ENCODE peak calls at places on chromosome 10, in eight cellular contexts. B is cardiac muscle cell, W is left lung, Q is foreskin fibroblast, T is BE2C, U is AG04450, L is MCF 10A, X is upper lobe of right lung. I is an unnamed sample.

GRCh38 chr10:34826221-34826620 is 11.1 kb upstream of the PARD3 start:
- DNase-seq in B (no peak), W (no peak), Q (no peak), T (no peak), U (no peak), L (no peak), X (no peak), I (no peak)

GRCh38 chr10:72122221-72122620 is 33.9 kb upstream of the SPOCK2 start:
- DNase-seq in B (no peak), W (no peak), Q (no peak), T (no peak), U (no peak), L (no peak), X (no peak), I (no peak)

GRCh38 chr10:572066-572465 is 117.4 kb downstream of the DIP2C start:
- DNase-seq in B (no peak), W (no peak), Q (no peak), T (no peak), U (no peak), L (no peak), X (no peak), I (no peak)

GRCh38 chr10:79247373-79248137 is 99.7 kb upstream of the PPIF start:
- DNase-seq in B (no peak), W (no peak), Q (no peak), T (no peak), U (no peak), L (no peak), X (no peak), I (no peak)

GRCh38 chr10:87818505-87819273 is 663 bp upstream of the ATAD1 start:
- DNase-seq in B (peak), W (peak), Q (peak), T (peak), U (no peak), L (peak), X (peak), I (no peak)

GRCh38 chr10:78853864-78854263 is 214.9 kb upstream of the ZMIZ1 start:
- DNase-seq in B (no peak), W (no peak), Q (no peak), T (no peak), U (no peak), L (peak), X (no peak), I (no peak)

GRCh38 chr10:29649561-29650551 is 15.1 kb upstream of the SVIL start:
- DNase-seq in B (no peak), W (no peak), Q (peak), T (no peak), U (peak), L (no peak), X (no peak), I (no peak)

GRCh38 chr10:63407136-63407662 is 58.6 kb downstream of the JMJD1C start:
- DNase-seq in B (no peak), W (no peak), Q (no peak), T (no peak), U (no peak), L (no peak), X (no peak), I (no peak)

GRCh38 chr10:124409696-124410095 is 9.0 kb downstream of the OAT start:
- DNase-seq in B (no peak), W (no peak), Q (no peak), T (no peak), U (no peak), L (no peak), X (no peak), I (no peak)

GRCh38 chr10:77907900-77908717 is 18.4 kb downstream of the DLG5 start:
- DNase-seq in B (peak), W (no peak), Q (no peak), T (no peak), U (no peak), L (peak), X (no peak), I (no peak)

GRCh38 chr10:17527530-17528146 is 73.2 kb upstream of the ST8SIA6 start:
- DNase-seq in B (no peak), W (no peak), Q (peak), T (no peak), U (peak), L (peak), X (no peak), I (no peak)

GRCh38 chr10:52326382-52326781 is 12.3 kb downstream of the DKK1 start:
- DNase-seq in B (no peak), W (no peak), Q (no peak), T (no peak), U (no peak), L (no peak), X (no peak), I (no peak)

GRCh38 chr10:133124357-133125211 is 35.4 kb upstream of the KNDC1 start:
- DNase-seq in B (peak), W (peak), Q (peak), T (peak), U (no peak), L (no peak), X (peak), I (peak)

GRCh38 chr10:67612577-67613537 is 83.1 kb downstream of the CTNNA3 start:
- DNase-seq in B (no peak), W (no peak), Q (peak), T (no peak), U (no peak), L (peak), X (no peak), I (no peak)

GRCh38 chr10:5641501-5641900 is 24.9 kb downstream of the ASB13 start:
- DNase-seq in B (no peak), W (no peak), Q (no peak), T (no peak), U (no peak), L (no peak), X (no peak), I (no peak)

GRCh38 chr10:1114355-1115261 is 58.4 kb downstream of the WDR37 start:
- DNase-seq in B (no peak), W (no peak), Q (no peak), T (no peak), U (no peak), L (no peak), X (no peak), I (no peak)

GRCh38 chr10:31760674-31761081 is 168.0 kb downstream of the ARHGAP12 start:
- DNase-seq in B (no peak), W (no peak), Q (no peak), T (no peak), U (no peak), L (no peak), X (no peak), I (no peak)

GRCh38 chr10:25704622-25705021 is 229.4 kb upstream of the MYO3A start:
- DNase-seq in B (no peak), W (no peak), Q (no peak), T (no peak), U (no peak), L (no peak), X (no peak), I (no peak)

GRCh38 chr10:117710181-117710798 is 167.7 kb downstream of the EMX2 start:
- DNase-seq in B (no peak), W (no peak), Q (no peak), T (no peak), U (no peak), L (peak), X (no peak), I (no peak)
- TF ChIP-seq CTCF in B (no peak), W (no peak), Q (no peak), T (peak), U (no peak), L (no peak), X (no peak), I (no peak)

DNA sequence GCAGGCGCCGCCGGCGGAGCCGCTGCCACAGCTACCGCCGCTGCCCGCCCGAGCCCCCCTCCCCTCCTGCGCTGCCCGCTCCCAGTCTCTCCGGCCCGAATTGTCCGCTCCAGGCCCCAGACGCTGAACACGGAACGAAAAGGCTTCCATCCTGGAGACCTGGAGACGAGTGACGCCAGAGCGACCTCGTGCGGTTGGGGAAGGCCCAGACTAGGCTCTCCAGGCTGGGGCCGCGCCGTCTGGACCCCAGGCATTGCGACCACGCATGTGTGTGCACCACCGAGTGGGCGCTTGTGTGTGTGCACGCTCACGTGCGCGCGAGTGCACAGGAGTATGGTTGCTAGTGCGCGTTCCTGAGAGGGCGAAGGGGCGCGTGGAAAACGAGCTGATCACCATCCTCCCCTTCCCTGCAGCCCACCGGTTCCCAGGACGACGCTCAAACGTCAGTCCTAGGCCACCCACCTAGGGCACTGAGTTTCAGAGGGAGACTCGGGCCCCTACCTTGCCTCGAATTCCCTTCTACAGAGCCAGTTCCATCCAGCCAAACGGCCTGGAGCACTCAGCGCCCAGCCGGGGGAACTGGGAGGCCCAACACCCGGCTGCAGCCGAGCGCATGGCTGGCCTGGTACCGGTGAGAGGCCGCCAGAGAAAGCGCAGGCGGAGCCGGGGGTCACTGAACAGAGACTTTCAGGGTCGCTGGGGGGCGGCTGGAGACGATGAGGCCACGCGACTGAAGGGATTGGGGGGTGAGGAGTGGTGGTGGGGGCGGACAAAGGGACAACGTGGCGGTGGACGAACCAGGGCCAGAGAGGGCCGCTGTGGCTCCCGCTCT is 11.6 kb downstream of the LBX1 start:
- DNase-seq in B (peak), W (no peak), Q (peak), T (peak), U (no peak), L (no peak), X (no peak), I (no peak)
- TF ChIP-seq CTCF in B (peak), W (no peak), Q (peak), T (peak), U (peak), L (no peak), X (peak), I (peak)

GRCh38 chr10:58517071-58517470 is 4.4 kb downstream of the BICC1 start:
- DNase-seq in B (no peak), W (no peak), Q (no peak), T (no peak), U (no peak), L (no peak), X (no peak), I (no peak)
- TF ChIP-seq CTCF in B (no peak), W (no peak), Q (no peak), T (no peak), U (no peak), L (no peak), X (no peak), I (no peak)

GRCh38 chr10:91104185-91105041 is 116.0 kb upstream of the PCGF5 start:
- DNase-seq in B (no peak), W (no peak), Q (no peak), T (peak), U (no peak), L (no peak), X (no peak), I (no peak)
- TF ChIP-seq CTCF in B (peak), W (no peak), Q (no peak), T (peak), U (no peak), L (no peak), X (no peak), I (no peak)

GRCh38 chr10:103235775-103236174 is 9.9 kb upstream of the RPEL1 start:
- DNase-seq in B (no peak), W (no peak), Q (no peak), T (no peak), U (no peak), L (no peak), X (no peak), I (no peak)

GRCh38 chr10:103241262-103242011 is 4.2 kb upstream of the RPEL1 start:
- DNase-seq in B (peak), W (peak), Q (peak), T (peak), U (no peak), L (peak), X (peak), I (no peak)

GRCh38 chr10:103232772-103233488 is 12.8 kb upstream of the RPEL1 start:
- DNase-seq in B (no peak), W (no peak), Q (peak), T (no peak), U (peak), L (peak), X (no peak), I (no peak)

GRCh38 chr10:103238506-103239252 is 7.0 kb upstream of the RPEL1 start:
- DNase-seq in B (peak), W (no peak), Q (peak), T (no peak), U (peak), L (peak), X (no peak), I (no peak)
- TF ChIP-seq CTCF in B (peak), W (no peak), Q (peak), T (peak), U (peak), L (no peak), X (no peak), I (no peak)

GRCh38 chr10:75088640-75089039 is 22.8 kb upstream of the SAMD8 start:
- DNase-seq in B (no peak), W (no peak), Q (no peak), T (no peak), U (no peak), L (no peak), X (no peak), I (no peak)

GRCh38 chr10:75086278-75086934 is 25.1 kb upstream of the SAMD8 start:
- DNase-seq in B (no peak), W (no peak), Q (no peak), T (no peak), U (no peak), L (no peak), X (no peak), I (no peak)

GRCh38 chr10:75091173-75091572 is 20.3 kb upstream of the SAMD8 start:
- DNase-seq in B (no peak), W (no peak), Q (peak), T (no peak), U (no peak), L (no peak), X (no peak), I (no peak)

GRCh38 chr10:75084834-75085384 is 26.5 kb upstream of the SAMD8 start:
- DNase-seq in B (no peak), W (no peak), Q (no peak), T (no peak), U (no peak), L (no peak), X (no peak), I (no peak)

DNA sequence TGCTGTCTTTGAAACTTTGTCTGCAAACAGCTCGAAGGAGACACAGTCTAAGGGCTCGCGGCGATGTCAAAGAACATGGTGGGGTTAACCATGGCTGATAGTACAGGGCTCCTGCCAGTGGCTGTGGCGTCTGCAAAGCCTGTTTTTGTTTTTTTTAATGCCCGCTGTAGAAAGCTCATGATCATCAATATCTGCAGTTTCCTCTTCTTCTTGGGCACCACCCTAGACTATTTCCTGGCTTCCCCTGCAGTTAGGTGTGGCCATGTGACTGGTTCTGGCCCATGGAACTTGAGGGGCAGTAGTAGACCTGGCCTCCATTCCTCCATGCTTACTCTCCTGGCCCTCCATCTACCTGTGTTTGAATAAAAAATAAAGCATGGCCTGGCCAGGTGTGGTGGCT is 21.8 kb upstream of the SAMD8 start:
- DNase-seq in B (no peak), W (no peak), Q (no peak), T (no peak), U (no peak), L (no peak), X (no peak), I (no peak)
- TF ChIP-seq CTCF in B (no peak), W (no peak), Q (no peak), T (no peak), U (no peak), L (no peak), X (no peak), I (no peak)

GRCh38 chr10:80535671-80536360 is 1.9 kb upstream of the SH2D4B start:
- DNase-seq in B (no peak), W (peak), Q (peak), T (no peak), U (no peak), L (peak), X (peak), I (no peak)
- TF ChIP-seq CTCF in B (peak), W (peak), Q (peak), T (no peak), U (peak), L (peak), X (peak), I (no peak)

GRCh38 chr10:127919418-127920191 is 12.7 kb downstream of the PTPRE start:
- DNase-seq in B (no peak), W (no peak), Q (no peak), T (peak), U (no peak), L (peak), X (no peak), I (no peak)
- TF ChIP-seq CTCF in B (peak), W (peak), Q (peak), T (peak), U (no peak), L (no peak), X (peak), I (no peak)

DNA sequence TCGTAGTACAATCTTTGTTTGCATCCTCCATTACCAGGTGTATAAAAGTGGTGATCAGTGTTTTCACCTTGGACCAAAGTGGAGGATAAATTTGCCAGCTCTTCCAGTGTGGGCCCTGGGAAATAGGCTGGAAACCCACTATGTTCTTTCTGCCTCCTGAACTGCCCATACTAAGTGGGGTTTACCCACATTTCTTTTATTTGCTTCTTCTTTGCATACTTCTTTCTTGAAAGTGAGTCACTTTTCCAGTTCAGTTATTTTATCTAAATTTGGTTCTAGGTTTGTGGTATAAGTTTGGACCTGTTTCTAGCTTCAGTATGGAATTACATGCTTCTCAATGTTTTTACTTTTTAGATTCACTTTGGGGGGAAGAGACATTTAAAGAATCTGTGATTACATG is 126.2 kb upstream of the ACBD5 start:
- DNase-seq in B (no peak), W (no peak), Q (no peak), T (no peak), U (no peak), L (no peak), X (no peak), I (no peak)
- TF ChIP-seq CTCF in B (no peak), W (no peak), Q (no peak), T (no peak), U (no peak), L (no peak), X (no peak), I (no peak)

GRCh38 chr10:2992401-2993198 is 74.7 kb upstream of the PFKP start:
- DNase-seq in B (no peak), W (no peak), Q (no peak), T (no peak), U (no peak), L (no peak), X (no peak), I (no peak)
- TF ChIP-seq CTCF in B (peak), W (no peak), Q (peak), T (peak), U (peak), L (peak), X (no peak), I (no peak)

I was measured in mesothelial cell of epicardium.